ENCODE peak calls at places on chromosomes 7 and 10, in eight cellular contexts. V is hepatic stellate cell, P is T-helper 2 cell, C is GM12892, Z is KG1, B is iPS-NIHi11, W is SJCRH30, F is coronary artery. S is an unnamed sample.

GRCh38 chr10:75210193-75211006 is at the start of gene VDAC2:
- DNase-seq in V (peak; percentile 87), P (peak; percentile 97), C (peak; percentile 87), Z (peak; percentile 81), B (peak; percentile 95), W (peak; percentile 94), F (peak; percentile 95), S (peak; percentile 75)

GRCh38 chr7:2151801-2152612 is 80.7 kb downstream of the MAD1L1 start:
- DNase-seq in V (no peak), P (no peak), C (no peak), Z (no peak), B (no peak), W (no peak), F (no peak), S (no peak)

GRCh38 chr10:96259150-96259549 is 12.2 kb downstream of the BLNK start:
- DNase-seq in V (no peak), P (no peak), C (no peak), Z (no peak), B (no peak), W (no peak), F (no peak), S (no peak)

GRCh38 chr7:135181929-135182678 is 11.6 kb upstream of the CYREN start:
- DNase-seq in V (no peak), P (no peak), C (no peak), Z (no peak), B (no peak), W (no peak), F (no peak), S (no peak)

GRCh38 chr10:6151087-6151977 is 51.4 kb upstream of the PFKFB3 start:
- DNase-seq in V (peak; percentile 73), P (peak; percentile 36), C (peak; percentile 46), Z (peak; percentile 57), B (peak; percentile 65), W (no peak), F (no peak), S (no peak)

GRCh38 chr10:77763453-77764430 is 126.1 kb upstream of the KCNMA1 start:
- DNase-seq in V (no peak), P (no peak), C (no peak), Z (no peak), B (no peak), W (no peak), F (no peak), S (no peak)

GRCh38 chr7:42222891-42223290 is 14.1 kb downstream of the GLI3 start:
- DNase-seq in V (no peak), P (no peak), C (no peak), Z (no peak), B (peak; percentile 30), W (no peak), F (no peak), S (no peak)

GRCh38 chr10:118047363-118047719 is 600 bp upstream of the RAB11FIP2 start:
- DNase-seq in V (no peak), P (no peak), C (no peak), Z (no peak), B (no peak), W (no peak), F (no peak), S (no peak)

GRCh38 chr10:110285501-110285900 is 19.2 kb downstream of the SMNDC1 start:
- DNase-seq in V (no peak), P (no peak), C (no peak), Z (no peak), B (no peak), W (peak; percentile 8), F (no peak), S (no peak)

GRCh38 chr7:113371376-113372043 is 253.2 kb upstream of the SMIM30 start:
- DNase-seq in V (no peak), P (no peak), C (no peak), Z (no peak), B (no peak), W (peak; percentile 59), F (no peak), S (peak; percentile 46)

S was measured in AG09319.